ENCODE peak calls at places on chromosomes 12 and 14, in five cellular contexts. One of them, this sample, is unnamed.
A peak's percentile ranks its signal among the peaks of the same experiment; 100 is the strongest.

GRCh38 chr14:103207404-103208072 is 84.3 kb downstream of the TNFAIP2 start:
- DNase-seq in prostate gland: no peak
- DNase-seq in esophagus squamous epithelium: no peak
- DNase-seq in tibial nerve: no peak
- DNase-seq in lower leg skin: no peak
- DNase-seq in this sample: no peak

GRCh38 chr14:102917469-102918211 is 4.8 kb upstream of the AMN start:
- DNase-seq in prostate gland: peak; percentile 31
- DNase-seq in esophagus squamous epithelium: no peak
- DNase-seq in tibial nerve: peak; percentile 41
- DNase-seq in lower leg skin: no peak
- DNase-seq in this sample: peak; percentile 82

GRCh38 chr14:50340045-50340444 is 27.9 kb downstream of the DMAC2L start:
- DNase-seq in prostate gland: no peak
- DNase-seq in esophagus squamous epithelium: no peak
- DNase-seq in tibial nerve: no peak
- DNase-seq in lower leg skin: no peak
- DNase-seq in this sample: no peak

GRCh38 chr14:102362084-102362483 is 606 bp downstream of the CINP start:
- DNase-seq in prostate gland: no peak
- DNase-seq in esophagus squamous epithelium: no peak
- DNase-seq in tibial nerve: no peak
- DNase-seq in lower leg skin: no peak
- DNase-seq in this sample: peak; percentile 36

GRCh38 chr14:99568567-99569560 is 35.1 kb downstream of the CCDC85C start:
- DNase-seq in prostate gland: peak; percentile 65
- DNase-seq in esophagus squamous epithelium: no peak
- DNase-seq in tibial nerve: no peak
- DNase-seq in lower leg skin: peak; percentile 48
- DNase-seq in this sample: no peak

GRCh38 chr12:76591461-76591860 is 31.9 kb upstream of the OSBPL8 start:
- DNase-seq in prostate gland: no peak
- DNase-seq in esophagus squamous epithelium: no peak
- DNase-seq in tibial nerve: no peak
- DNase-seq in lower leg skin: peak; percentile 23
- DNase-seq in this sample: no peak

GRCh38 chr12:105229446-105229845 is 6.5 kb downstream of the APPL2 start:
- DNase-seq in prostate gland: peak; percentile 36
- DNase-seq in esophagus squamous epithelium: no peak
- DNase-seq in tibial nerve: no peak
- DNase-seq in lower leg skin: no peak
- DNase-seq in this sample: no peak

GRCh38 chr14:52458721-52459085 is 93.6 kb downstream of the TXNDC16 start:
- DNase-seq in prostate gland: no peak
- DNase-seq in esophagus squamous epithelium: no peak
- DNase-seq in tibial nerve: no peak
- DNase-seq in lower leg skin: no peak
- DNase-seq in this sample: no peak

GRCh38 chr12:114835031-114835430 is 151.1 kb upstream of the TBX3 start:
- DNase-seq in prostate gland: no peak
- DNase-seq in esophagus squamous epithelium: no peak
- DNase-seq in tibial nerve: no peak
- DNase-seq in lower leg skin: no peak
- DNase-seq in this sample: no peak

GRCh38 chr12:43893670-43894069 is 57.8 kb downstream of the TMEM117 start:
- DNase-seq in prostate gland: no peak
- DNase-seq in esophagus squamous epithelium: no peak
- DNase-seq in tibial nerve: no peak
- DNase-seq in lower leg skin: no peak
- DNase-seq in this sample: no peak

GRCh38 chr12:109963743-109964429 is 32.3 kb downstream of the GIT2 start:
- DNase-seq in prostate gland: peak; percentile 60
- DNase-seq in esophagus squamous epithelium: no peak
- DNase-seq in tibial nerve: no peak
- DNase-seq in lower leg skin: no peak
- DNase-seq in this sample: no peak

GRCh38 chr14:70013269-70013873 is 134.2 kb downstream of the SMOC1 start:
- DNase-seq in prostate gland: no peak
- DNase-seq in esophagus squamous epithelium: no peak
- DNase-seq in tibial nerve: no peak
- DNase-seq in lower leg skin: no peak
- DNase-seq in this sample: peak; percentile 33

GRCh38 chr14:100721568-100721967 is 5.1 kb upstream of the DLK1 start:
- DNase-seq in prostate gland: no peak
- DNase-seq in esophagus squamous epithelium: no peak
- DNase-seq in tibial nerve: no peak
- DNase-seq in lower leg skin: no peak
- DNase-seq in this sample: no peak

GRCh38 chr14:77609902-77610301 is 6.5 kb downstream of the SPTLC2 start:
- DNase-seq in prostate gland: no peak
- DNase-seq in esophagus squamous epithelium: no peak
- DNase-seq in tibial nerve: no peak
- DNase-seq in lower leg skin: no peak
- DNase-seq in this sample: no peak

GRCh38 chr14:49972199-49972671 is 79.4 kb downstream of the ARF6 start:
- DNase-seq in prostate gland: peak; percentile 41
- DNase-seq in esophagus squamous epithelium: no peak
- DNase-seq in tibial nerve: no peak
- DNase-seq in lower leg skin: peak; percentile 67
- DNase-seq in this sample: no peak

GRCh38 chr14:41668346-41668745 is 61.7 kb downstream of the LRFN5 start:
- DNase-seq in prostate gland: no peak
- DNase-seq in esophagus squamous epithelium: no peak
- DNase-seq in tibial nerve: no peak
- DNase-seq in lower leg skin: no peak
- DNase-seq in this sample: no peak

GRCh38 chr14:105126126-105126969 is 42.2 kb downstream of the JAG2 start:
- DNase-seq in prostate gland: no peak
- DNase-seq in esophagus squamous epithelium: no peak
- DNase-seq in tibial nerve: no peak
- DNase-seq in lower leg skin: no peak
- DNase-seq in this sample: no peak

GRCh38 chr12:113961921-113962710 is 4.0 kb downstream of the RBM19 start:
- DNase-seq in prostate gland: no peak
- DNase-seq in esophagus squamous epithelium: no peak
- DNase-seq in tibial nerve: no peak
- DNase-seq in lower leg skin: no peak
- DNase-seq in this sample: no peak

GRCh38 chr12:65278576-65279386 is at the start of gene MSRB3:
- DNase-seq in prostate gland: peak; percentile 60
- DNase-seq in esophagus squamous epithelium: no peak
- DNase-seq in tibial nerve: peak; percentile 40
- DNase-seq in lower leg skin: peak; percentile 25
- DNase-seq in this sample: peak; percentile 37
- TF ChIP-seq POLR2A in prostate gland: peak; percentile 18
- TF ChIP-seq POLR2A in esophagus squamous epithelium: peak; percentile 42
- TF ChIP-seq POLR2A in tibial nerve: peak; percentile 21
- TF ChIP-seq POLR2A in lower leg skin: no peak
- TF ChIP-seq POLR2A in this sample: no peak

DNA sequence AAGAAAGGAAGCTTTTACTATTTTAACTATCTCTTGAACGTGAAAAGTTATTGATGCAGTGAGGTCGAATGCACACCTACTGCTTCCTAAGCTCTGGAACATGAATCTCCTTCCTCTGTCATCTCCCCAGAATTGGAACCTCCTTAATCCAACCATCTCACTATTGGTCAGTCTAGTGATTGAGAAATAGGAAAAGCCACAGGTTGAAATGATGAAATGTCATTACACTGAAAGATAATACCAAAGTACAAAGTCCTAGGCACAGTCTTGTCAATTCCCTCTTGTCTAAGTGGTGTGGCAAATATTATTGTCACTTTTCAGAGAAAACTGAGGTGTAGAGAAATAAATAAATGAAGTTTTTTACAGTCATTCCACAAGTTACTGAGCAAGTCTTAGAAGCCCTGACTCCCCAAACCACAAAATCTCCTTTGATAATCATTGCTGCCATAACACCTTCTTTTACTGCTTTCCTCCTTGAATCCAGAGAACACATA is 19.5 kb upstream of the HIGD1C start:
- DNase-seq in prostate gland: no peak
- DNase-seq in esophagus squamous epithelium: no peak
- DNase-seq in tibial nerve: no peak
- DNase-seq in lower leg skin: no peak
- DNase-seq in this sample: no peak
- TF ChIP-seq POLR2A in prostate gland: no peak
- TF ChIP-seq POLR2A in esophagus squamous epithelium: no peak
- TF ChIP-seq POLR2A in tibial nerve: no peak
- TF ChIP-seq POLR2A in lower leg skin: no peak
- TF ChIP-seq POLR2A in this sample: no peak

GRCh38 chr12:49671051-49671765 is 36.0 kb downstream of the FMNL3 start:
- DNase-seq in prostate gland: no peak
- DNase-seq in esophagus squamous epithelium: no peak
- DNase-seq in tibial nerve: no peak
- DNase-seq in lower leg skin: no peak
- DNase-seq in this sample: no peak
- TF ChIP-seq POLR2A in prostate gland: no peak
- TF ChIP-seq POLR2A in esophagus squamous epithelium: no peak
- TF ChIP-seq POLR2A in tibial nerve: no peak
- TF ChIP-seq POLR2A in lower leg skin: no peak
- TF ChIP-seq POLR2A in this sample: no peak

DNA sequence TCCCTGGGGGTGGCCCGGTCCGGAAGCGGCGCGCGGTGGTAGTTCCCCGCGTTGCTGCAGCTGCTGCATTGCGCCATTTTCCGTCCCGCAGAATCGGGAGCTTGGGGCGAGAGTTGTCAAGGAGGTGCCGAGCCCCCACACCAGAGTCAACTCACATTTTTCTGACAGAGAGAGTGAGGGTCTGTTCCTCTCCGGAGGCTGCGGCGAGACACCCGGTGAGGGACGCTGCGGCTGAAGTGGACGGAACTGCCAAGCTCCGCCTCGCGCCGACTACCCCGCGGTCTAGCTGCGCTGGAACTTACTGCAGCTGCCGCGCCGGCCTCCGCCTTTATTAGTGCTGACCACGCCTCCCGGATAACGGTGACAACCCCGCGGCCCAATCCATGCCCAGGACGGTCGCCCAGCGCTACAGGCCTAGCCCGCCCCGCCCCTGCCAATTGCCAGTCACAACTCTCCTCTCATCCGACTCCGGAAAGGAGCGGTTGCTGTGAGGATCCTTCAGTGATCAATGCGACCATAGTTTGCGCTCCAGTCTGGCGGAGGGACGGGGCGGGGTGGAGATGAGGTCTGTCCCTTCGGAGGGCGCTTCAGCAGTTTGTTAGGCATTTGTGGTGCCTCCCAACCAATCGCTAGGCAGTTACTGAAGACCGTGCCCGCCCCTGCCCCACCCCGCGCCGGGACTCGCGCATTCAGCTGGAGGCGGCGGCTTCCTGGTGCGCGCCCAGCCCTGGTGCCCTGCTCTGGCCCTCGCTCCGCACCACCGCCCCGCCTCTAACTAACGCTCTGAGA is at the start of gene VAMP1:
- DNase-seq in prostate gland: peak; percentile 98
- DNase-seq in esophagus squamous epithelium: peak; percentile 99
- DNase-seq in tibial nerve: peak; percentile 98
- DNase-seq in lower leg skin: peak; percentile 98
- DNase-seq in this sample: peak; percentile 94
- TF ChIP-seq POLR2A in prostate gland: peak; percentile 99
- TF ChIP-seq POLR2A in esophagus squamous epithelium: peak; percentile 99
- TF ChIP-seq POLR2A in tibial nerve: peak; percentile 99
- TF ChIP-seq POLR2A in lower leg skin: peak; percentile 95
- TF ChIP-seq POLR2A in this sample: peak; percentile 100